ENCODE peak calls at places on chromosomes 7 and 10, in four cellular contexts. One of them, this sample, is unnamed.

GRCh38 chr7:85897967-85898366 is 711.1 kb upstream of the SEMA3D start:
- DNase-seq in WTC11: no peak
- DNase-seq in HEK293T: no peak
- DNase-seq in HepG2: no peak
- DNase-seq in this sample: no peak

GRCh38 chr7:664402-664775 is 62.1 kb upstream of the DNAAF5 start:
- DNase-seq in WTC11: no peak
- DNase-seq in HEK293T: no peak
- DNase-seq in HepG2: no peak
- DNase-seq in this sample: no peak

GRCh38 chr7:84372155-84372621 is 177.6 kb upstream of the SEMA3A start:
- DNase-seq in HEK293T: no peak
- DNase-seq in HepG2: no peak
- DNase-seq in WTC11: no peak
- DNase-seq in this sample: no peak

GRCh38 chr10:87973635-87974034 is 110.2 kb downstream of the PTEN start:
- DNase-seq in HepG2: no peak
- DNase-seq in WTC11: no peak
- DNase-seq in HEK293T: no peak
- DNase-seq in this sample: no peak

GRCh38 chr7:12066561-12066960 is 144.5 kb upstream of the TMEM106B start:
- DNase-seq in HepG2: peak
- DNase-seq in HEK293T: no peak
- DNase-seq in WTC11: no peak
- DNase-seq in this sample: no peak

GRCh38 chr7:106462365-106462859 is 177.6 kb upstream of the NAMPT start:
- DNase-seq in WTC11: no peak
- DNase-seq in HEK293T: no peak
- DNase-seq in HepG2: peak
- DNase-seq in this sample: peak

GRCh38 chr10:96719850-96720421 is 378 bp downstream of the PIK3AP1 start:
- DNase-seq in HEK293T: peak
- DNase-seq in WTC11: peak
- DNase-seq in HepG2: peak
- DNase-seq in this sample: no peak

GRCh38 chr7:90824386-90825307 is 228.5 kb downstream of the CDK14 start:
- DNase-seq in HepG2: no peak
- DNase-seq in HEK293T: no peak
- DNase-seq in WTC11: no peak
- DNase-seq in this sample: no peak

GRCh38 chr7:92402920-92403759 is 44.1 kb upstream of the GATAD1 start:
- DNase-seq in WTC11: no peak
- DNase-seq in HepG2: no peak
- DNase-seq in HEK293T: no peak
- DNase-seq in this sample: no peak

GRCh38 chr7:50436133-50436802 is 13.9 kb downstream of the FIGNL1 start:
- DNase-seq in WTC11: no peak
- DNase-seq in HEK293T: no peak
- DNase-seq in HepG2: no peak
- DNase-seq in this sample: no peak

GRCh38 chr10:50496228-50496627 is 127.5 kb downstream of the SGMS1 start:
- DNase-seq in HepG2: no peak
- DNase-seq in HEK293T: no peak
- DNase-seq in WTC11: no peak
- DNase-seq in this sample: no peak

GRCh38 chr10:33248638-33249037 is 85.8 kb downstream of the NRP1 start:
- DNase-seq in HEK293T: no peak
- DNase-seq in HepG2: no peak
- DNase-seq in WTC11: no peak
- DNase-seq in this sample: no peak

GRCh38 chr7:148142660-148143248 is 447.8 kb upstream of the C7orf33 start:
- DNase-seq in HepG2: peak
- DNase-seq in WTC11: no peak
- DNase-seq in HEK293T: peak
- DNase-seq in this sample: no peak

GRCh38 chr7:103048833-103049232 is 25.8 kb downstream of the FBXL13 start:
- DNase-seq in HepG2: no peak
- DNase-seq in HEK293T: no peak
- DNase-seq in WTC11: no peak
- DNase-seq in this sample: no peak

GRCh38 chr10:53256623-53257022 is 484.0 kb upstream of the MBL2 start:
- DNase-seq in HepG2: peak
- DNase-seq in WTC11: no peak
- DNase-seq in HEK293T: no peak
- DNase-seq in this sample: no peak

GRCh38 chr7:34327681-34328080 is 330.3 kb upstream of the NPSR1 start:
- DNase-seq in HEK293T: no peak
- DNase-seq in WTC11: no peak
- DNase-seq in HepG2: no peak
- DNase-seq in this sample: no peak

GRCh38 chr10:12186324-12186723 is 9.4 kb downstream of the NUDT5 start:
- DNase-seq in WTC11: no peak
- DNase-seq in HepG2: no peak
- DNase-seq in HEK293T: no peak
- DNase-seq in this sample: no peak

GRCh38 chr7:74051629-74052410 is 23.8 kb downstream of the ELN start:
- DNase-seq in WTC11: peak
- DNase-seq in HepG2: peak
- DNase-seq in HEK293T: no peak
- DNase-seq in this sample: no peak

GRCh38 chr10:124536496-124537050 is 75.0 kb downstream of the LHPP start:
- DNase-seq in HepG2: no peak
- DNase-seq in WTC11: no peak
- DNase-seq in HEK293T: no peak
- DNase-seq in this sample: no peak

GRCh38 chr7:82677493-82677892 is 233.9 kb upstream of the CACNA2D1 start:
- DNase-seq in WTC11: no peak
- DNase-seq in HEK293T: no peak
- DNase-seq in HepG2: no peak
- DNase-seq in this sample: no peak

GRCh38 chr10:33116293-33116697 is 158.3 kb upstream of the ITGB1 start:
- DNase-seq in HEK293T: peak
- DNase-seq in WTC11: peak
- DNase-seq in HepG2: peak
- DNase-seq in this sample: no peak

GRCh38 chr10:70779088-70779487 is 6.1 kb downstream of the TBATA start:
- DNase-seq in HepG2: no peak
- DNase-seq in WTC11: no peak
- DNase-seq in HEK293T: no peak
- DNase-seq in this sample: no peak

GRCh38 chr10:49375611-49376010 is 20.3 kb downstream of the DRGX start:
- DNase-seq in HepG2: no peak
- DNase-seq in HEK293T: no peak
- DNase-seq in WTC11: no peak
- DNase-seq in this sample: no peak

GRCh38 chr10:48983648-48984359 is 44.2 kb upstream of the LRRC18 start:
- DNase-seq in HEK293T: no peak
- DNase-seq in HepG2: no peak
- DNase-seq in WTC11: no peak
- DNase-seq in this sample: no peak

GRCh38 chr7:134695321-134695860 is 48.7 kb downstream of the BPGM start:
- DNase-seq in HepG2: no peak
- DNase-seq in HEK293T: no peak
- DNase-seq in WTC11: no peak
- DNase-seq in this sample: no peak

GRCh38 chr10:118472415-118472814 is 123.0 kb downstream of the PRLHR start:
- DNase-seq in HepG2: no peak
- DNase-seq in WTC11: no peak
- DNase-seq in HEK293T: no peak
- DNase-seq in this sample: no peak

GRCh38 chr10:92880233-92880861 is 32.0 kb downstream of the EXOC6 start:
- DNase-seq in HepG2: peak
- DNase-seq in HEK293T: peak
- DNase-seq in WTC11: no peak
- DNase-seq in this sample: no peak

GRCh38 chr10:4945706-4946348 is 17.4 kb upstream of the AKR1C1 start:
- DNase-seq in HEK293T: no peak
- DNase-seq in WTC11: no peak
- DNase-seq in HepG2: no peak
- DNase-seq in this sample: no peak

GRCh38 chr7:103117016-103117415 is 31.9 kb downstream of the NAPEPLD start:
- DNase-seq in WTC11: no peak
- DNase-seq in HepG2: no peak
- DNase-seq in HEK293T: no peak
- DNase-seq in this sample: no peak

GRCh38 chr7:158103378-158103777 is 484.2 kb downstream of the PTPRN2 start:
- DNase-seq in WTC11: no peak
- DNase-seq in HepG2: no peak
- DNase-seq in HEK293T: no peak
- DNase-seq in this sample: no peak

DNA sequence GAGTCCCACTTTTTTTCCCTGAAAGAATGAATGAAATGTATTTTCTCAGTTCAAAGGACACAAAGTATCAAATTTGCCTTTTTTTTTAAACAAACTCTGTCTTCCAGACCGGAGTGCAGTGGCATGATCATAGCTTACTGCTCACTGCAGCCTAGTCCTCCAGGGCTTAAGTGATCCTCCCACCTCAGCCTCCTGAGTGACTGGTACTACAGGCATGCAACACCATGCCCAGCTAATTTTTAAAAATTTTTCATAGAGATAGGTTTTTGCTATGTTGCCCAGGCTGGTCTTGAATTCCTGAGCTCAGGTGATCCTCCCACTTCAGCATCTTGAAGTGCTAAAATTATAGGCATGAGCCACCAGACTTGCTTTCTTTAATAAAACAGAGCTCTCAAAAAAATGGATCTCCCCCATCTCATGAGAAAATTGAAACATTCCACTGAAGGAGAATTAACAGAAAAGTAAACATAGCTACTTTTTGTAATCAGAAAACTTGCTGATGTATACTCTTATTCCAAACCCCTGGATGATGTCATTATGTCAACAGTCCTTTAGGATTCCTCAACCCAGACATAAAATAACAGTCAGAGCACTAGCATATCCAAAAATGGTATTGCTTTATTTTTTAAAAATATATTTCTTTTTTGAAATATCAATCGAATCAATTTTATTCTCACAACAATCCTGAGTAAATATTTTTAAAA is 12.3 kb upstream of the TRDMT1 start:
- DNase-seq in WTC11: no peak
- DNase-seq in HEK293T: no peak
- DNase-seq in HepG2: no peak
- DNase-seq in this sample: no peak
- TF ChIP-seq SP1 in WTC11: no peak
- TF ChIP-seq SP1 in HEK293T: no peak
- TF ChIP-seq SP1 in HepG2: no peak
- TF ChIP-seq SP1 in this sample: no peak

DNA sequence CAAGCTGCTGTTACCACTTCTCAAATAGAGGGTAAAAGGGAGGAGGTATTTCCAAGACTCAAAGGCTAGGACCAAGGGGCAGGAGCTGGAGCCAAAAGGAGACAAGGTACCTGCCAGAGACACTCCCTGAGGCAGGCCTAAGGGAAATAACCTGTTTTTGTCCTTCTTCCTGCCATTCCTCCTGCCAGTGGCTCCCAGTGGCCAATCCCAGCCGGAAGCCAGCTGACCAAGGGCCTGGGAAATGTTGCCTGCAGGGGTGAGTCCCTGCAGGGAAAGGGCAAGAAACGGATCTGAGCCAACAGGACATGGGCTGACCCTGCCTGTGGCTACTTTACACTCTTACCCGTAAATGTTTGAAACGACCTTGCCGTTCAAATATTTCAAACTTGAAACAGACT is 3.5 kb downstream of the CYTH3 start:
- DNase-seq in HEK293T: no peak
- DNase-seq in HepG2: no peak
- DNase-seq in WTC11: peak
- DNase-seq in this sample: no peak
- TF ChIP-seq SP1 in HEK293T: no peak
- TF ChIP-seq SP1 in HepG2: no peak
- TF ChIP-seq SP1 in WTC11: no peak
- TF ChIP-seq SP1 in this sample: no peak

DNA sequence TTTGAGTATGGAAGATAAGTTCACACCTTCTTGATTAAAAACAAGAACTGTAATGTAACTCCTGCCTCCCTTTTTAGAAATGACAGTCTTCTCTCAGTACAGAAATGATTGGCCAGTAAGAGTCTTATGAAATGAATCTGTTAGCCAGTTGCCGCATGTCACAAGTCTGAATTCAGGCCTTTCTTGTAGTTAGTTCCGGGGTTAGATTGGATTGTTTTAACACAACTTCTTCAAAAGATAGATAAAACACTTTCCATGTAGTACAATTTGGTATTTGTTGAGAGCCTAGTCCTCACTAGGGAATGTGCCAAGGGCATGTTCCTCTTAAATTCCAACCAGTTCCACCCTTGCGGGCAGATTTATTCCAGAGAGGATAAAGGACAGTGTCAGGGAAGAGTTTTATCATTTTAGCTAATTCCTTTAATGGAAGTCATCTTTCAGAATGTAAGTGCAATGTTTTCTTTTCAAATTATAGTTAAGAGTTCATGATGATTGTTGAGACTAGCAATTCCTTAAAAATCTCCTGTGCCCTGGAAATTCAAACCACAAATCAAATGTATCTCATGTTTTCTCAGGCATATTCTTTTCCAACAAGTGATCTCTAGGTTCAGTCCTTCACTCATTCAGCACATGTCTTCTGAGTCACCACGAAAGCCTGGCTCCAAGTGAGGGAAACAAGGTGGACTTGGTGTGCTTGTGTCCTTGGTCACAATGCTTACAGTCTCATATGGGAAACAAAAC is 4.1 kb downstream of the FHIP2A start:
- DNase-seq in WTC11: no peak
- DNase-seq in HepG2: no peak
- DNase-seq in HEK293T: no peak
- DNase-seq in this sample: peak
- TF ChIP-seq SP1 in WTC11: no peak
- TF ChIP-seq SP1 in HepG2: no peak
- TF ChIP-seq SP1 in HEK293T: no peak
- TF ChIP-seq SP1 in this sample: no peak

DNA sequence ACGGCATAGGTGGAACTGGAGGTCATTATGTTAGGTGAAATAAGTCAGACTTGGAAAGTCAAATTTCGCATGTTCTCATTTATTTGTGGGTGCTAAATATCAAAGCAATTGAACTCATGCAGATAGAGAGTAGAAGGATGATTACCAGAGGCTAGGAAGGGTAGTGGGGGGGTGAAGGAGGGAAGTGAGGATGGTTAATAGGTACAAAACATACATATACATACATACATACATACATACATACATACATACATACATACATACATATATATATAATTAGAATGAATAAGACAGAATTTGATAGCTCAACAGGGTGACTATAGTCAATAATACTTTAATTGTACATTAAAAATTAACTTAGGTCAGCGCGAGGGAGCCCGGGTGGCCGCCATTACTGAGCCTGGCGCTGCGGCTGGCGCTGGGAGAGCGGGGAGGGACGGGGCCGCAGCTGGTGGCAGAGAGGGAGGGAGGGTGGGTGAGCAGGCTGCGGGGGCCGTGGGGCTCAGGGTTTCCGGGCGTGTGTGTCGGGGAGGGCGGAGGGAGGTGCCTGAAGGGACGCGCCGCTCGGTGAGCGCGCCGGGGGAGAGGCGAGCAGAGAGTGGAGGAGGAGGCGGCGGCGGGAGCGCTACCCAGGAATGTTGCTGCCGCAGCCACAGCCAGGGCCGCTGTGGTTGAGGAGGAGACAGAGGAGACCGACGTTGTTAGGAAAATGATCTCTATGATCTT is 85.8 kb upstream of the EGFR start:
- DNase-seq in HepG2: peak
- DNase-seq in WTC11: peak
- DNase-seq in HEK293T: peak
- DNase-seq in this sample: no peak
- TF ChIP-seq SP1 in HepG2: no peak
- TF ChIP-seq SP1 in WTC11: peak
- TF ChIP-seq SP1 in HEK293T: no peak
- TF ChIP-seq SP1 in this sample: no peak

This sample was measured in GM12878.